ENCODE peak calls at places on chromosomes 7 and 10, in five cellular contexts. One of them, this sample, is unnamed.

GRCh38 chr10:22833781-22834180 is 94.1 kb upstream of the ARMC3 start:
- DNase-seq in cardiac fibroblast: no peak
- DNase-seq in PC-3: no peak
- DNase-seq in CD4-positive, alpha-beta T cell: no peak
- DNase-seq in CD8-positive, alpha-beta memory T cell: no peak
- DNase-seq in this sample: no peak

GRCh38 chr10:122878799-122879338 is 512 bp downstream of the FAM24B start:
- DNase-seq in cardiac fibroblast: peak; percentile 23
- DNase-seq in PC-3: peak; percentile 19
- DNase-seq in CD4-positive, alpha-beta T cell: no peak
- DNase-seq in CD8-positive, alpha-beta memory T cell: no peak
- DNase-seq in this sample: no peak

GRCh38 chr10:93456480-93456879 is 25.7 kb downstream of the MYOF start:
- DNase-seq in cardiac fibroblast: no peak
- DNase-seq in PC-3: no peak
- DNase-seq in CD4-positive, alpha-beta T cell: no peak
- DNase-seq in CD8-positive, alpha-beta memory T cell: no peak
- DNase-seq in this sample: no peak

GRCh38 chr7:26237035-26237807 is 35.7 kb downstream of the CBX3 start:
- DNase-seq in cardiac fibroblast: no peak
- DNase-seq in PC-3: peak; percentile 39
- DNase-seq in CD4-positive, alpha-beta T cell: no peak
- DNase-seq in CD8-positive, alpha-beta memory T cell: no peak
- DNase-seq in this sample: peak; percentile 28

GRCh38 chr7:95632609-95633008 is 36.3 kb upstream of the PDK4 start:
- DNase-seq in cardiac fibroblast: peak; percentile 68
- DNase-seq in PC-3: peak; percentile 30
- DNase-seq in CD4-positive, alpha-beta T cell: no peak
- DNase-seq in CD8-positive, alpha-beta memory T cell: no peak
- DNase-seq in this sample: peak; percentile 59

GRCh38 chr10:31157125-31157983 is 125.7 kb upstream of the ZNF438 start:
- DNase-seq in cardiac fibroblast: peak; percentile 72
- DNase-seq in PC-3: no peak
- DNase-seq in CD4-positive, alpha-beta T cell: no peak
- DNase-seq in CD8-positive, alpha-beta memory T cell: no peak
- DNase-seq in this sample: peak; percentile 84

GRCh38 chr7:47669178-47669878 is 87.4 kb upstream of the TNS3 start:
- DNase-seq in cardiac fibroblast: peak; percentile 92
- DNase-seq in PC-3: peak; percentile 92
- DNase-seq in CD4-positive, alpha-beta T cell: peak; percentile 3
- DNase-seq in CD8-positive, alpha-beta memory T cell: no peak
- DNase-seq in this sample: peak; percentile 93

GRCh38 chr7:143282124-143282523 is 2.6 kb upstream of the TMEM139 start:
- DNase-seq in cardiac fibroblast: no peak
- DNase-seq in PC-3: no peak
- DNase-seq in CD4-positive, alpha-beta T cell: no peak
- DNase-seq in CD8-positive, alpha-beta memory T cell: no peak
- DNase-seq in this sample: no peak

GRCh38 chr7:10734595-10734994 is 239.1 kb upstream of the PHF14 start:
- DNase-seq in cardiac fibroblast: no peak
- DNase-seq in PC-3: no peak
- DNase-seq in CD4-positive, alpha-beta T cell: no peak
- DNase-seq in CD8-positive, alpha-beta memory T cell: no peak
- DNase-seq in this sample: no peak

GRCh38 chr10:112435013-112435619 is 11.6 kb downstream of the ZDHHC6 start:
- DNase-seq in cardiac fibroblast: peak; percentile 72
- DNase-seq in PC-3: peak; percentile 60
- DNase-seq in CD4-positive, alpha-beta T cell: no peak
- DNase-seq in CD8-positive, alpha-beta memory T cell: peak; percentile 7
- DNase-seq in this sample: peak; percentile 56

GRCh38 chr10:49512121-49512809 is 26.7 kb downstream of the ERCC6 start:
- DNase-seq in cardiac fibroblast: peak; percentile 62
- DNase-seq in PC-3: peak; percentile 72
- DNase-seq in CD4-positive, alpha-beta T cell: no peak
- DNase-seq in CD8-positive, alpha-beta memory T cell: peak; percentile 34
- DNase-seq in this sample: peak; percentile 47

GRCh38 chr7:138000081-138000701 is 1.7 kb downstream of the CREB3L2 start:
- DNase-seq in cardiac fibroblast: peak; percentile 94
- DNase-seq in PC-3: no peak
- DNase-seq in CD4-positive, alpha-beta T cell: no peak
- DNase-seq in CD8-positive, alpha-beta memory T cell: no peak
- DNase-seq in this sample: peak; percentile 98

GRCh38 chr10:1151071-1152033 is 95.2 kb downstream of the WDR37 start:
- DNase-seq in cardiac fibroblast: no peak
- DNase-seq in PC-3: no peak
- DNase-seq in CD4-positive, alpha-beta T cell: no peak
- DNase-seq in CD8-positive, alpha-beta memory T cell: no peak
- DNase-seq in this sample: no peak

GRCh38 chr10:72981882-72982529 is 27.4 kb upstream of the PLA2G12B start:
- DNase-seq in cardiac fibroblast: peak; percentile 9
- DNase-seq in PC-3: no peak
- DNase-seq in CD4-positive, alpha-beta T cell: no peak
- DNase-seq in CD8-positive, alpha-beta memory T cell: no peak
- DNase-seq in this sample: no peak

GRCh38 chr10:86661161-86662025 is 6.9 kb upstream of the LDB3 start:
- DNase-seq in cardiac fibroblast: peak; percentile 72
- DNase-seq in PC-3: no peak
- DNase-seq in CD4-positive, alpha-beta T cell: no peak
- DNase-seq in CD8-positive, alpha-beta memory T cell: no peak
- DNase-seq in this sample: no peak

GRCh38 chr10:78932861-78933260 is 135.9 kb upstream of the ZMIZ1 start:
- DNase-seq in cardiac fibroblast: no peak
- DNase-seq in PC-3: no peak
- DNase-seq in CD4-positive, alpha-beta T cell: no peak
- DNase-seq in CD8-positive, alpha-beta memory T cell: no peak
- DNase-seq in this sample: no peak

GRCh38 chr7:96199421-96199820 is 122.5 kb downstream of the SLC25A13 start:
- DNase-seq in cardiac fibroblast: peak; percentile 15
- DNase-seq in PC-3: peak; percentile 7
- DNase-seq in CD4-positive, alpha-beta T cell: no peak
- DNase-seq in CD8-positive, alpha-beta memory T cell: no peak
- DNase-seq in this sample: peak; percentile 15

GRCh38 chr7:50728184-50728583 is 54.5 kb downstream of the GRB10 start:
- DNase-seq in cardiac fibroblast: peak; percentile 68
- DNase-seq in PC-3: no peak
- DNase-seq in CD4-positive, alpha-beta T cell: no peak
- DNase-seq in CD8-positive, alpha-beta memory T cell: no peak
- DNase-seq in this sample: peak; percentile 45

GRCh38 chr7:134905375-134905774 is 80.9 kb upstream of the AGBL3 start:
- DNase-seq in cardiac fibroblast: peak; percentile 94
- DNase-seq in PC-3: no peak
- DNase-seq in CD4-positive, alpha-beta T cell: no peak
- DNase-seq in CD8-positive, alpha-beta memory T cell: no peak
- DNase-seq in this sample: peak; percentile 91

GRCh38 chr7:2843191-2843685 is 870 bp downstream of the GNA12 start:
- DNase-seq in cardiac fibroblast: no peak
- DNase-seq in PC-3: no peak
- DNase-seq in CD4-positive, alpha-beta T cell: no peak
- DNase-seq in CD8-positive, alpha-beta memory T cell: no peak
- DNase-seq in this sample: no peak